ENCODE peak calls at places on chromosomes 13 and 19, in seven cellular contexts. J is cardiac muscle cell; P is left ventricle myocardium inferior; R is uterus; F is naive thymus-derived CD4-positive, alpha-beta T cell; Y is psoas muscle; Q is tibial nerve. Z is an unnamed sample. For H3K4me1 and H3K9me3, the result is how much of the 10 kb centered on the place peaks cover.

GRCh38 chr19:41321600-41322270 is 11.8 kb downstream of the CCDC97 start:
- DNase-seq in J (peak), P (no peak), R (peak), F (no peak), Y (peak), Q (no peak), Z (peak)

GRCh38 chr19:42323852-42324654 is 1.4 kb upstream of the MEGF8 start:
- DNase-seq in J (no peak), P (no peak), R (no peak), F (no peak), Y (no peak), Q (no peak), Z (no peak)

GRCh38 chr19:31262673-31263308 is 86.4 kb downstream of the TSHZ3 start:
- DNase-seq in J (peak), P (no peak), R (peak), F (no peak), Y (no peak), Q (no peak), Z (no peak)

GRCh38 chr19:9538183-9539058 is at the start of gene ZNF426:
- DNase-seq in J (peak), P (peak), R (peak), F (peak), Y (peak), Q (peak), Z (peak)

GRCh38 chr19:55257461-55258411 is 1.1 kb downstream of the PPP6R1 start:
- DNase-seq in J (peak), P (no peak), R (peak), F (no peak), Y (peak), Q (no peak), Z (peak)

GRCh38 chr19:2270572-2271515 is 11.1 kb downstream of the PEAK3 start:
- DNase-seq in J (peak), P (peak), R (peak), F (peak), Y (peak), Q (peak), Z (peak)

GRCh38 chr13:40619479-40619814 is 47.0 kb downstream of the FOXO1 start:
- DNase-seq in J (no peak), P (no peak), R (no peak), F (no peak), Y (no peak), Q (no peak), Z (no peak)

GRCh38 chr19:6276447-6276846 is 3.3 kb downstream of the MLLT1 start:
- DNase-seq in J (peak), P (peak), R (peak), F (no peak), Y (peak), Q (peak), Z (no peak)

GRCh38 chr13:93309886-93310520 is 83.4 kb downstream of the GPC6 start:
- DNase-seq in J (peak), P (no peak), R (no peak), F (no peak), Y (no peak), Q (no peak), Z (peak)

GRCh38 chr13:80618777-80619176 is 277.9 kb upstream of the SPRY2 start:
- DNase-seq in J (peak), P (no peak), R (no peak), F (no peak), Y (no peak), Q (no peak), Z (no peak)

GRCh38 chr13:21054313-21054712 is 7.1 kb downstream of the LATS2 start:
- DNase-seq in J (no peak), P (no peak), R (no peak), F (no peak), Y (peak), Q (no peak), Z (no peak)

DNA sequence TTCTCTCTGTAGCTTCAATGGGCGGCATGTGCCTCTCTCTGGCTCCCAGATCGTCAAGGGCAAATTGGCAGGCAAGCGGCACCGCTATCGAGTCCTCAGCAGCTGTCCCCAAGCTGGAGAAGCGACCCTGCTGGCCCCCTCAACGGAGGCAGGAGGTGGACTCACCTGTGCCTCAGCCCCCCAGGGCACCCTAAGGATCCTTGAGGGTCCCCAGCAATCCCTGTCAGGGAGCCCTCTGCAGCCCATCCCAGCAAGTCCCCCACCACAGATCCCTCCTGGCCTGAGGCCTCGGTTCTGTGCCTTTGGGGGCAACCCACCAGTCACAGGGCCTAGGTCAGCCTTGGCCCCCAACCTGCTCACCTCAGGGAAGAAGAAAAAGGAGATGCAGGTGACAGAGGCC is 1.7 kb downstream of the POLR1G start:
- DNase-seq in J (no peak), P (no peak), R (no peak), F (no peak), Y (no peak), Q (no peak), Z (no peak)
- H3K4me1 ChIP-seq in J (under half), P (under half), R (under half), F (under half), Y (under half), Q (under half), Z (under half)

DNA sequence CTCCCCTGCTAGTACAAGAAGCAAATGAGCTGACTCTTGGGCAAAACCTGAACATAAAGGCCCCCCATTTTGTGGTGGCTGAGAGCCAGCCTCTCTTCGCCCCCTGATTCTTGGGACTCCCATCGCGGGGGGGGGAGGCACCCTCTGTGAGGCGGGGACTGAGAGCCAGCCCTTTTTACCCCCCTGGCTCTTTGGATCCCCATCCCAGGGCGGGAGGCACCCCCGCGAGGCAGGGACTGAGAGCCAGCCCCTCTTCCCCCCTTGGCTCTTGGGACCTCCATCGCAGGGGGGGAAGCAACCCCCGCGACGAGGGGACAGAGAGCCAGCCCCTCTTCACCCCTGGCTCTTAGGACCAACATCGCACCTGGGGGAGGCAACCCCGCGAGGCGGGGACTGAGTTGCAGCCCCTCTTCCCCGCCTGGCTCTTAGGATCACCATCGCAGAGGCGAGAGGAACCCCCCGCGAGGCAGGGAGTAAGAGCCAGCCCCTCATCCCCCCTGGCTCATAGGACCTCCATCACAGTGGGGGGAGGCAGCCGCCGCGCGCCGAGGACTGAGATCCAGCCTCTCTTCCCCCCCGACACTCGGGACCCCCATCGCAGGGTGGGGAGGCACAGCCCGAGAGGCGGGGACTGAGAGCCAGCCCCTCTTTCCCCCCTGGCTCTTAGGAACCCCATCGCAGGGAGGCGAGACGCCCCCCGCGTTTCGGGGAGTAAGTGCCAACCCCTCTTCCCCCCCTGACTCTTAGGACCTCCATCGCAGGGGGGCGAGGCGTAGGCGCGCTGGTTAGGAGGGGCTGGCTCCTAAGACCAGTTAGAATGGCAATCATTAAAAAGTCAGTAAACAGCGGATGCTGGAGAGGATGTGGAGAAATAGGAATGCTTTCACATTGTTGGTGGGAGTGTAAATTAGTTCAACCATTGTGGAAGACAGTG is 2428.4 kb upstream of the PCDH20 start:
- DNase-seq in J (no peak), P (no peak), R (no peak), F (no peak), Y (no peak), Q (no peak), Z (no peak)
- H3K9me3 ChIP-seq in J (under half), P (under half), R (under half), F (under half), Y (under half), Q (under half), Z (under half)

GRCh38 chr19:17748884-17749638 is 2.2 kb upstream of the FCHO1 start:
- DNase-seq in J (no peak), P (no peak), R (no peak), F (no peak), Y (no peak), Q (no peak), Z (no peak)
- H3K4me1 ChIP-seq in J (under half), P (under half), R (under half), F (under half), Y (under half), Q (under half), Z (under half)

GRCh38 chr19:53055117-53055516 is 10.6 kb downstream of the ERVV-2 start:
- DNase-seq in J (no peak), P (no peak), R (no peak), F (no peak), Y (no peak), Q (no peak), Z (no peak)
- H3K9me3 ChIP-seq in J (under half), P (half or more), R (under half), F (under half), Y (under half), Q (under half), Z (under half)

GRCh38 chr13:46126552-46127171 is 21.8 kb upstream of the CPB2 start:
- DNase-seq in J (peak), P (peak), R (peak), F (peak), Y (peak), Q (peak), Z (peak)
- H3K4me1 ChIP-seq in J (under half), P (under half), R (under half), F (under half), Y (under half), Q (under half), Z (under half)